ENCODE peak calls at places on chromosomes 5 and 9, in four cellular contexts. P, K, R and F are unnamed samples.

GRCh38 chr9:71693607-71694006 is 74.7 kb downstream of the CEMIP2 start:
- DNase-seq in P (no peak), K (no peak), R (no peak), F (no peak)

GRCh38 chr9:123933401-123933800 is 3.5 kb upstream of the DENND1A start:
- DNase-seq in P (no peak), K (peak; percentile 64), R (no peak), F (peak; percentile 85)

GRCh38 chr5:57166250-57166649 is 7.6 kb upstream of the GPBP1 start:
- DNase-seq in P (no peak), K (no peak), R (no peak), F (no peak)

GRCh38 chr9:5326893-5327548 is 12.7 kb downstream of the RLN1 start:
- DNase-seq in P (no peak), K (peak; percentile 1), R (no peak), F (no peak)

GRCh38 chr5:131640043-131640856 is 5.2 kb upstream of the RAPGEF6 start:
- DNase-seq in P (no peak), K (no peak), R (peak; percentile 28), F (no peak)

GRCh38 chr5:50711280-50711679 is 44.8 kb downstream of the PARP8 start:
- DNase-seq in P (peak; percentile 2), K (no peak), R (no peak), F (no peak)

GRCh38 chr9:72844440-72844768 is 108.4 kb downstream of the ALDH1A1 start:
- DNase-seq in P (no peak), K (no peak), R (no peak), F (no peak)

GRCh38 chr5:113132579-113132978 is 156.0 kb downstream of the DCP2 start:
- DNase-seq in P (no peak), K (no peak), R (no peak), F (no peak)

GRCh38 chr5:31364881-31365636 is 166.8 kb downstream of the DROSHA start:
- DNase-seq in P (no peak), K (no peak), R (no peak), F (no peak)

GRCh38 chr5:128081111-128081865 is 2.3 kb upstream of the SLC12A2 start:
- DNase-seq in P (peak; percentile 19), K (no peak), R (peak; percentile 21), F (peak; percentile 24)

GRCh38 chr9:3508078-3508431 is 17.7 kb downstream of the RFX3 start:
- DNase-seq in P (no peak), K (no peak), R (no peak), F (no peak)

GRCh38 chr9:98652741-98653140 is 56.0 kb downstream of the GABBR2 start:
- DNase-seq in P (no peak), K (no peak), R (no peak), F (no peak)

GRCh38 chr9:131642496-131643083 is 97.3 kb downstream of the PRRT1B start:
- DNase-seq in P (no peak), K (no peak), R (no peak), F (no peak)

GRCh38 chr9:36142510-36143161 is 6.1 kb downstream of the GLIPR2 start:
- DNase-seq in P (no peak), K (no peak), R (peak; percentile 83), F (no peak)

GRCh38 chr9:14159440-14160222 is 154.3 kb downstream of the NFIB start:
- DNase-seq in P (no peak), K (no peak), R (no peak), F (no peak)

GRCh38 chr5:35183243-35183955 is 46.9 kb downstream of the PRLR start:
- DNase-seq in P (peak; percentile 31), K (peak; percentile 65), R (peak; percentile 34), F (peak; percentile 10)

GRCh38 chr9:29822458-29822857 is 2249.2 kb upstream of the C9orf72 start:
- DNase-seq in P (no peak), K (no peak), R (no peak), F (no peak)

GRCh38 chr9:83384214-83384613 is 154.0 kb downstream of the FRMD3 start:
- DNase-seq in P (peak; percentile 42), K (no peak), R (no peak), F (no peak)

GRCh38 chr5:61307611-61308010 is 24.4 kb upstream of the ZSWIM6 start:
- DNase-seq in P (no peak), K (no peak), R (no peak), F (no peak)

GRCh38 chr9:32783168-32783891 is at the start of gene TMEM215:
- DNase-seq in P (peak; percentile 88), K (no peak), R (no peak), F (no peak)

GRCh38 chr5:128825826-128826225 is 139.5 kb upstream of the SLC27A6 start:
- DNase-seq in P (no peak), K (no peak), R (no peak), F (no peak)

GRCh38 chr9:16729656-16730055 is 140.8 kb downstream of the BNC2 start:
- DNase-seq in P (no peak), K (no peak), R (no peak), F (no peak)

GRCh38 chr5:143309661-143310431 is 93.6 kb downstream of the NR3C1 start:
- DNase-seq in P (no peak), K (no peak), R (no peak), F (no peak)

GRCh38 chr9:20684035-20684864 is at the start of gene FOCAD:
- DNase-seq in P (peak; percentile 98), K (peak; percentile 89), R (peak; percentile 91), F (peak; percentile 78)

GRCh38 chr9:13665418-13666066 is 386.1 kb upstream of the MPDZ start:
- DNase-seq in P (no peak), K (peak; percentile 15), R (peak; percentile 5), F (no peak)

GRCh38 chr5:55993013-55993412 is 1.8 kb downstream of the IL6ST start:
- DNase-seq in P (no peak), K (no peak), R (no peak), F (no peak)

GRCh38 chr5:180470966-180471582 is 23.1 kb upstream of the CNOT6 start:
- DNase-seq in P (peak; percentile 87), K (peak; percentile 25), R (peak; percentile 75), F (peak; percentile 32)

GRCh38 chr9:135888766-135889394 is 18.5 kb downstream of the CAMSAP1 start:
- DNase-seq in P (no peak), K (no peak), R (no peak), F (no peak)

GRCh38 chr5:100595152-100595811 is 60.1 kb downstream of the FAM174A start:
- DNase-seq in P (peak; percentile 1), K (peak; percentile 53), R (peak; percentile 5), F (no peak)

GRCh38 chr9:73528922-73529321 is 377.3 kb downstream of the ANXA1 start:
- DNase-seq in P (no peak), K (no peak), R (no peak), F (no peak)

GRCh38 chr5:132116072-132116471 is 42.5 kb downstream of the CSF2 start:
- DNase-seq in P (no peak), K (no peak), R (no peak), F (no peak)

GRCh38 chr9:20200900-20201495 is 412.2 kb upstream of the SLC24A2 start:
- DNase-seq in P (peak; percentile 10), K (no peak), R (no peak), F (no peak)

GRCh38 chr5:133930824-133931111 is 37.7 kb downstream of the C5orf15 start:
- DNase-seq in P (no peak), K (no peak), R (no peak), F (no peak)

GRCh38 chr9:8188720-8189407 is 389.3 kb upstream of the DMAC1 start:
- DNase-seq in P (peak; percentile 46), K (no peak), R (no peak), F (no peak)

GRCh38 chr5:32342656-32343055 is 29.9 kb upstream of the MTMR12 start:
- DNase-seq in P (peak; percentile 22), K (no peak), R (no peak), F (no peak)

GRCh38 chr9:35406183-35406959 is 83.5 kb upstream of the RUSC2 start:
- DNase-seq in P (no peak), K (no peak), R (peak; percentile 33), F (no peak)

DNA sequence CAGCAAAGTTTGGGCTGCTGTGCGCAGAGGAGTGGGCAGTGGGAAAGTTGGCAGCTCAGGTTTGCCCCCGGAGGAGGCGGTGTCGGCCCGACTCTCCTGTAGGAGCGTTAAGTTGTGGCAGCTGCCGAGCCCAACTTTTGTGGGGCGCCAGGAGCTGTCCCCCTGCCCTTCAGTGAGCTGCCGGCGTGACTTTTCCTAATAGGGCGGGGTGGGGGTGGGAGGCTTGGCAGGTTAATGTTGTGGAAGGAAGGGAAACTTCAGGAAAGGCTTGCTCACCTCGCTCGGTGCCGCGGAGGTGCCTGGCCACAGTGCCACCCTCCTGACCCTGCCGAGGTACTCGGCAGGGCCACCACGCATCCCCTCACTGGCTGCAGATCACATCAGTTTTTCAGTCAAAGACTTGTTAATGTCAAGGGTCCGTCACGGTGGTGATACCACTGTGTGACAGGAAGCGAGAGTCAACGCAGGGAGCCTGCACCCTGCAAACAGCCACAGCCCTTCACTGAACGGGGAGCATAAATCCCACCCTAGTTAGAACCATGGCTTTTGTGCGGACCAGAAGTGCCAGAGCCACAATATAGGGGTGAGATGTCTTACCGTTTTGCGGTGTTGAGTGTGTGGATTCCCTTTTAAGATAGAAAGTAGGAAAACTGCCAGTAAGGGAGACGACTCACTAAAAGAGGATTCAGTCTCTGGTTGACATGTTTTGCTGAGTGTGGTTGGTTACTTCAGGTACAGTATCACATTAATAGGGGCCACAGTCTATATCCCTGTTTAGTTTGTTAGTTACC is 746 bp downstream of the LNPEP start:
- DNase-seq in P (peak; percentile 28), K (peak; percentile 19), R (peak; percentile 26), F (no peak)
- TF ChIP-seq CTCF in P (no peak), K (no peak), R (no peak), F (no peak)

GRCh38 chr5:8844847-8845246 is 701.0 kb downstream of the SEMA5A start:
- DNase-seq in P (no peak), K (no peak), R (no peak), F (no peak)

GRCh38 chr5:8845316-8845715 is 700.6 kb downstream of the SEMA5A start:
- DNase-seq in P (no peak), K (no peak), R (no peak), F (no peak)

GRCh38 chr5:8844206-8844605 is 701.7 kb downstream of the SEMA5A start:
- DNase-seq in P (no peak), K (no peak), R (no peak), F (no peak)

GRCh38 chr5:8843766-8844165 is 702.1 kb downstream of the SEMA5A start:
- DNase-seq in P (no peak), K (no peak), R (no peak), F (no peak)

DNA sequence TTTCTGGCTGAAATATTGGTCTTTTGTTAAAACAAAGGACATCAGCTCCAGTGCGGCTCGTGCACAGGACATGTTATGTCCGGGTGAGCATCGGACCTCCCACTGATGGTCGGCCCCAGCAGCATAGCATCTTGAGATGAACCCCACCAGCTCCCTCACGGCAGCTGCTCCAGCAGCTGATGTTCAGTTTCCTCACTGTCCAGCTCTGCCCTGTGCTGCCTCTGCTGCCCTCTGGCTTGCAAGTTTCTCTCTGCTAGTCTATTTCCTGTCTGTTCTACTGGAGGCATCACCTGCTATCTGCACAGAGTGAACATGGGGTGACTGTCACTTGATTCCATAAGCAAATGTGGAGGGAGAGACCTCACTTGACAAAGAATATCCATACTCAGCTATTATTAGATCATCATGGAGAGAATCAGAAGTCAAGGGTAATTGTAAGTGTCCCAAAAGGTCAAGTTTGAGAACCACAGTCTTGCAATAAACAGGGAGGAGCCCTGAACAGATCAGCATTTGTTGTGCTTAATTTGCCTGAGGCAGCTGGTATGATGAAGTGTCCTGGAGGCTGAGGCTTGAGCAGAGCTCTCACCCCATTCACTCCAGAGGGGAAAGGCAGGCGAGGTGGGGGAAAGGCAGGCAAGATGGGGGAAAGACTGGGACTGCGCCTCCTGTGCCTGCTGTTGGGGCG is 702.8 kb downstream of the SEMA5A start:
- DNase-seq in P (peak; percentile 27), K (no peak), R (no peak), F (no peak)
- TF ChIP-seq ELF1 in P (no peak), K (no peak), R (no peak), F (no peak)

GRCh38 chr9:84411647-84412267 is 71.2 kb upstream of the SLC28A3 start:
- DNase-seq in P (no peak), K (no peak), R (no peak), F (no peak)
- TF ChIP-seq CTCF in P (no peak), K (no peak), R (no peak), F (no peak)

GRCh38 chr5:178995341-178995690 is 196 bp upstream of the GRM6 start:
- DNase-seq in P (peak; percentile 31), K (no peak), R (no peak), F (no peak)
- TF ChIP-seq ELF1 in P (no peak), K (no peak), R (no peak), F (no peak)